ENCODE peak calls at places on chromosomes 16 and 17, in five cellular contexts. Y, L, R, W and D are unnamed samples.

GRCh38 chr17:16584273-16584995 is 15.4 kb upstream of the ZNF287 start:
- DNase-seq in Y (peak; percentile 96), L (peak; percentile 96), R (peak; percentile 81), W (peak; percentile 94), D (peak; percentile 93)

GRCh38 chr17:80881321-80881720 is 110.3 kb upstream of the CHMP6 start:
- DNase-seq in Y (no peak), L (no peak), R (no peak), W (no peak), D (no peak)

GRCh38 chr16:21526923-21527807 is 72.2 kb upstream of the METTL9 start:
- DNase-seq in Y (no peak), L (no peak), R (no peak), W (no peak), D (no peak)

GRCh38 chr16:88062341-88062861 is 111.2 kb downstream of the BANP start:
- DNase-seq in Y (peak; percentile 25), L (no peak), R (peak; percentile 88), W (no peak), D (no peak)

GRCh38 chr17:83186751-83187421 is 107.5 kb downstream of the METRNL start:
- DNase-seq in Y (peak; percentile 1), L (peak; percentile 20), R (peak; percentile 25), W (no peak), D (no peak)

GRCh38 chr16:85661131-85662035 is 27.4 kb downstream of the GINS2 start:
- DNase-seq in Y (no peak), L (no peak), R (no peak), W (no peak), D (no peak)

GRCh38 chr16:84738255-84739038 is 38.6 kb downstream of the USP10 start:
- DNase-seq in Y (peak; percentile 85), L (peak; percentile 79), R (peak; percentile 84), W (peak; percentile 82), D (peak; percentile 83)

GRCh38 chr16:787261-787966 is 767 bp downstream of the RPUSD1 start:
- DNase-seq in Y (no peak), L (no peak), R (no peak), W (no peak), D (no peak)

GRCh38 chr17:44780845-44781480 is 22.2 kb downstream of the ADAM11 start:
- DNase-seq in Y (no peak), L (no peak), R (no peak), W (no peak), D (no peak)

GRCh38 chr16:72848759-72849664 is 198.9 kb downstream of the ZFHX3 start:
- DNase-seq in Y (peak; percentile 92), L (no peak), R (peak; percentile 95), W (peak; percentile 92), D (peak; percentile 81)

GRCh38 chr17:2436516-2436915 is 35.7 kb upstream of the MNT start:
- DNase-seq in Y (peak; percentile 68), L (no peak), R (no peak), W (no peak), D (no peak)

GRCh38 chr17:75722076-75722475 is 817 bp downstream of the ITGB4 start:
- DNase-seq in Y (no peak), L (no peak), R (peak; percentile 47), W (peak; percentile 61), D (peak; percentile 74)

DNA sequence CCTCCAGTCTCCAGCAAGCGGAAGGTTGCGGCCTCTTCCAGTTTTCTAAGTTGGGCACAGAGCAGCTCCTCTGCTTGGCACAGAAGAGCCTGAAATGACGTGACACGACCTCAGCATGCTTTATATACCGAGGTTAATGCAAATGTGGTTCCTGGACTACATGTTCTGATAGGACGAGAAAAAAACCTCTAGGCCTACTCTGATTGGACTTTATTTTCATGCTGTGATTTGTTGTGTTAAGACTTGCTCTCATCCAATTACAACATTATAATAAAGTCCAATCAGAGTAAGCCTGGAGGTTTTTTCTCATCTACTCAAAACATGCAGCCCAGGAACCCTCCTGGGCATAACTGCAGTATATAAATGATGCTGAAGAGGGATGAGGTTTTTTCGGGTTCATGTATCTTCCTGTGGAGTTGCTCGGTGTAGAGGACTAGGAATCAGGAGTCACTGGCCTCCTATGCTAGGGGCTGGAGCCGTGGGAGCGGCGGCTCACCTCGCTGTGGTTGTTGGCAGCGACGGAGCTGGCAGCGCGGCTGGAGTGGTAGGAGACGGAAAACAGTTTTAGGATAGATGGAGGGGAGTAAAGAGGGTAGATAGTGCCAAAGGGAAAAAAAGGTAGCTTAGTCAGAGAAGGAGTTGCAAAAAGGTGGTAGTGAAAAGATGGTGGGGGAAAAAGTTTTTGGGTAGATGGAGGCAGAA is 878.0 kb downstream of the KCNJ18 start:
- DNase-seq in Y (no peak), L (no peak), R (no peak), W (no peak), D (no peak)
- H3K9me3 ChIP-seq in Y (no peaks in the 10 kb centered on the region), L (peaks cover 61% of the 10 kb centered on the region), R (no peaks in the 10 kb centered on the region), W (peaks cover 22% of the 10 kb centered on the region), D (peaks cover 32% of the 10 kb centered on the region)

GRCh38 chr16:35314298-35314697 is 1854.9 kb downstream of the TP53TG3F start:
- DNase-seq in Y (no peak), L (no peak), R (no peak), W (no peak), D (no peak)

GRCh38 chr16:35311475-35311874 is 1852.1 kb downstream of the TP53TG3F start:
- DNase-seq in Y (no peak), L (no peak), R (no peak), W (no peak), D (no peak)

GRCh38 chr16:35308674-35309073 is 1849.3 kb downstream of the TP53TG3F start:
- DNase-seq in Y (no peak), L (no peak), R (no peak), W (no peak), D (no peak)

GRCh38 chr16:35306915-35307314 is 1847.5 kb downstream of the TP53TG3F start:
- DNase-seq in Y (no peak), L (no peak), R (no peak), W (no peak), D (no peak)

DNA sequence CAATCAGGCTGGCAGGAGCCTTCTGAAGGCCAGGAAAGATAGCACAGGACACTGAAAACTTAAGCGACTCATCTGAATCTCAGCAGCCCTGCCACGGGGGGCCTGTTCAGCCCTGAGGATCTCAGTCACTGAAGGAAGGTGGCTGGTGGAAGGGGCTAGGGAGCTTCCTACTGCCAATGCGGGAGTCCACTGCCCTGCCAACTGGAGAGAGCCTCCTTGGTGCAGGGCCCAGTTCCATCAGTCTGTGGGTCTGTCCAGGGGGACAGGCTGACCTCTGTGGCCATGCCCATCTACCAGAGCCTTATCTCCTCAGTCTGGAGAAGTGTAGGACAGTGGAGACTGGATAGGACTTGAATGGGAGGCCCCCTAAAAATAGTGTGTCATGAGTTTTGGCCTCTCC is 1851.6 kb downstream of the TP53TG3F start:
- DNase-seq in Y (no peak), L (no peak), R (no peak), W (no peak), D (no peak)
- H3K9me3 ChIP-seq in Y (no peaks in the 10 kb centered on the region), L (peaks cover 97% of the 10 kb centered on the region), R (no peaks in the 10 kb centered on the region), W (peaks cover 77% of the 10 kb centered on the region), D (peaks cover 69% of the 10 kb centered on the region)

GRCh38 chr17:35491417-35491816 is 42.9 kb upstream of the SLFN13 start:
- DNase-seq in Y (no peak), L (no peak), R (no peak), W (no peak), D (no peak)
- H3K9me3 ChIP-seq in Y (no peaks in the 10 kb centered on the region), L (no peaks in the 10 kb centered on the region), R (peaks cover 5% of the 10 kb centered on the region), W (no peaks in the 10 kb centered on the region), D (no peaks in the 10 kb centered on the region)

GRCh38 chr16:20507280-20507679 is 56.0 kb downstream of the ACSM2A start:
- DNase-seq in Y (no peak), L (no peak), R (no peak), W (no peak), D (no peak)
- H3K9me3 ChIP-seq in Y (no peaks in the 10 kb centered on the region), L (peaks cover 15% of the 10 kb centered on the region), R (peaks cover 4% of the 10 kb centered on the region), W (peaks cover 18% of the 10 kb centered on the region), D (peaks cover 14% of the 10 kb centered on the region)

DNA sequence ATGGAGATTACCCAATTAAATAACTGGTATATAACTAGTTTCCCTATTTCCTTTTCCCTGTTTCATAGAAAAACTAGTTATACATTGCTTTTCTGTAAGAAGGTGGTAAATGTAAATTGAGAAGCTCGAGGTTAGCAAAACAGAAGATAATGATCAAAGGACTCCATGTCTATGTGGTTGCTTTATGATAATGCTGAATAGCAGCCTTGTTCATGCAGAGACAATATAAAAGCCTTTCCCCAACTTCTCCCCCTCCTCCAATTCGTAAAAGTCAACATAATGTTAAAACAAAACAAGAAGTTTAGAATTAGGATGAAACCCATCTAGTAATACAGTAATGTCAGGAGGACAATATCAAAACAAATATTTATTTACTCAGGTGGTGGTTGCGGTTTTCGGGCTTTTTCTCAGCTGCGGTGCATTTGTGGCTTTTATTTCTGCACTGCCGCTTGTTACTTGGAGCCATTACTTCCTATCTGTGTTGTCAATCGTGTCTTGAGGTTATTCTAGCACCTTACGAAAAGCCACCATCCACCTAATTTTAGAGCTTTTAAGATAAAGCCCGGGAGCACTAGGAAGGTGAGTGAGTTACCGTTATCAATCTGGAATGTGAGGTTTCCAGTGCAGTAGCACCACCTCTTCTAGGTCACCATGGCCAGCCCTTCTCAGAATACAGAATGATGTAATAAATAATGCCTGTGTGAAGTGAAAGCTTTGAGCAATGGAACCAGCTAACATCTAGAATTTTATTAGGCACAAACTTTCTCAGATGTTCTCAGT is 297.5 kb downstream of the CDH13 start:
- DNase-seq in Y (no peak), L (no peak), R (no peak), W (no peak), D (no peak)
- H3K9me3 ChIP-seq in Y (no peaks in the 10 kb centered on the region), L (no peaks in the 10 kb centered on the region), R (no peaks in the 10 kb centered on the region), W (no peaks in the 10 kb centered on the region), D (no peaks in the 10 kb centered on the region)

GRCh38 chr17:68327823-68328557 is 36.7 kb downstream of the ARSG start:
- DNase-seq in Y (no peak), L (no peak), R (no peak), W (no peak), D (no peak)
- H3K9me3 ChIP-seq in Y (no peaks in the 10 kb centered on the region), L (no peaks in the 10 kb centered on the region), R (peaks cover 23% of the 10 kb centered on the region), W (peaks cover 14% of the 10 kb centered on the region), D (peaks cover 18% of the 10 kb centered on the region)